ENCODE peak calls at places on chromosomes 7 and 10, in nine cellular contexts. One of them, this sample, is unnamed.

GRCh38 chr7:78770422-78771410 is 682.8 kb downstream of the MAGI2 start:
- DNase-seq in lung microvascular endothelial cell: no peak
- DNase-seq in retinal pigment epithelial cell: no peak
- DNase-seq in A172: no peak
- DNase-seq in cardiac muscle cell: no peak
- DNase-seq in M059J: no peak
- DNase-seq in NCI-H1105: peak
- DNase-seq in stimulated activated CD8-positive, alpha-beta memory T cell treated with anti-CD3 and anti-CD28 coated beads, Interleukin-7, amount 100 ng/mL, for 24 hours: no peak
- DNase-seq in D341Med: no peak
- DNase-seq in this sample: no peak

GRCh38 chr7:74280985-74281384 is 8.2 kb upstream of the CLIP2 start:
- DNase-seq in M059J: peak
- DNase-seq in stimulated activated CD8-positive, alpha-beta memory T cell treated with anti-CD3 and anti-CD28 coated beads, Interleukin-7, amount 100 ng/mL, for 24 hours: no peak
- DNase-seq in A172: no peak
- DNase-seq in cardiac muscle cell: no peak
- DNase-seq in lung microvascular endothelial cell: no peak
- DNase-seq in NCI-H1105: no peak
- DNase-seq in D341Med: no peak
- DNase-seq in retinal pigment epithelial cell: no peak
- DNase-seq in this sample: no peak

GRCh38 chr7:132578826-132579225 is 2.6 kb upstream of the PLXNA4 start:
- DNase-seq in D341Med: no peak
- DNase-seq in cardiac muscle cell: no peak
- DNase-seq in NCI-H1105: no peak
- DNase-seq in retinal pigment epithelial cell: no peak
- DNase-seq in stimulated activated CD8-positive, alpha-beta memory T cell treated with anti-CD3 and anti-CD28 coated beads, Interleukin-7, amount 100 ng/mL, for 24 hours: no peak
- DNase-seq in M059J: no peak
- DNase-seq in A172: no peak
- DNase-seq in lung microvascular endothelial cell: no peak
- DNase-seq in this sample: no peak

GRCh38 chr7:20778063-20778721 is 8.5 kb downstream of the SP8 start:
- DNase-seq in D341Med: peak
- DNase-seq in cardiac muscle cell: peak
- DNase-seq in stimulated activated CD8-positive, alpha-beta memory T cell treated with anti-CD3 and anti-CD28 coated beads, Interleukin-7, amount 100 ng/mL, for 24 hours: no peak
- DNase-seq in NCI-H1105: peak
- DNase-seq in M059J: no peak
- DNase-seq in A172: no peak
- DNase-seq in lung microvascular endothelial cell: peak
- DNase-seq in retinal pigment epithelial cell: no peak
- DNase-seq in this sample: no peak

GRCh38 chr10:91090761-91091529 is 129.5 kb upstream of the PCGF5 start:
- DNase-seq in retinal pigment epithelial cell: no peak
- DNase-seq in cardiac muscle cell: peak
- DNase-seq in D341Med: no peak
- DNase-seq in A172: no peak
- DNase-seq in lung microvascular endothelial cell: peak
- DNase-seq in stimulated activated CD8-positive, alpha-beta memory T cell treated with anti-CD3 and anti-CD28 coated beads, Interleukin-7, amount 100 ng/mL, for 24 hours: no peak
- DNase-seq in NCI-H1105: no peak
- DNase-seq in M059J: peak
- DNase-seq in this sample: no peak

GRCh38 chr7:127667017-127667670 is 15.2 kb downstream of the SND1 start:
- DNase-seq in stimulated activated CD8-positive, alpha-beta memory T cell treated with anti-CD3 and anti-CD28 coated beads, Interleukin-7, amount 100 ng/mL, for 24 hours: no peak
- DNase-seq in lung microvascular endothelial cell: no peak
- DNase-seq in M059J: peak
- DNase-seq in A172: peak
- DNase-seq in retinal pigment epithelial cell: no peak
- DNase-seq in cardiac muscle cell: peak
- DNase-seq in NCI-H1105: no peak
- DNase-seq in D341Med: no peak
- DNase-seq in this sample: no peak

GRCh38 chr7:106170651-106171050 is 58.5 kb upstream of the SYPL1 start:
- DNase-seq in D341Med: no peak
- DNase-seq in cardiac muscle cell: no peak
- DNase-seq in retinal pigment epithelial cell: no peak
- DNase-seq in stimulated activated CD8-positive, alpha-beta memory T cell treated with anti-CD3 and anti-CD28 coated beads, Interleukin-7, amount 100 ng/mL, for 24 hours: no peak
- DNase-seq in A172: no peak
- DNase-seq in NCI-H1105: no peak
- DNase-seq in M059J: no peak
- DNase-seq in lung microvascular endothelial cell: no peak
- DNase-seq in this sample: no peak

GRCh38 chr10:71995880-71996597 is 31.8 kb downstream of the CHST3 start:
- DNase-seq in NCI-H1105: no peak
- DNase-seq in D341Med: no peak
- DNase-seq in A172: no peak
- DNase-seq in cardiac muscle cell: peak
- DNase-seq in stimulated activated CD8-positive, alpha-beta memory T cell treated with anti-CD3 and anti-CD28 coated beads, Interleukin-7, amount 100 ng/mL, for 24 hours: no peak
- DNase-seq in retinal pigment epithelial cell: no peak
- DNase-seq in lung microvascular endothelial cell: no peak
- DNase-seq in M059J: peak
- DNase-seq in this sample: no peak

GRCh38 chr10:55330485-55330884 is 529.5 kb upstream of the PCDH15 start:
- DNase-seq in D341Med: no peak
- DNase-seq in stimulated activated CD8-positive, alpha-beta memory T cell treated with anti-CD3 and anti-CD28 coated beads, Interleukin-7, amount 100 ng/mL, for 24 hours: no peak
- DNase-seq in cardiac muscle cell: no peak
- DNase-seq in NCI-H1105: no peak
- DNase-seq in A172: peak
- DNase-seq in M059J: no peak
- DNase-seq in retinal pigment epithelial cell: no peak
- DNase-seq in lung microvascular endothelial cell: no peak
- DNase-seq in this sample: no peak

GRCh38 chr10:6204341-6205191 is 1.8 kb downstream of the PFKFB3 start:
- DNase-seq in D341Med: no peak
- DNase-seq in retinal pigment epithelial cell: no peak
- DNase-seq in lung microvascular endothelial cell: peak
- DNase-seq in stimulated activated CD8-positive, alpha-beta memory T cell treated with anti-CD3 and anti-CD28 coated beads, Interleukin-7, amount 100 ng/mL, for 24 hours: no peak
- DNase-seq in M059J: peak
- DNase-seq in NCI-H1105: no peak
- DNase-seq in cardiac muscle cell: peak
- DNase-seq in A172: peak
- DNase-seq in this sample: no peak

GRCh38 chr10:60916025-60916424 is 28.0 kb downstream of the RHOBTB1 start:
- DNase-seq in stimulated activated CD8-positive, alpha-beta memory T cell treated with anti-CD3 and anti-CD28 coated beads, Interleukin-7, amount 100 ng/mL, for 24 hours: no peak
- DNase-seq in cardiac muscle cell: no peak
- DNase-seq in retinal pigment epithelial cell: no peak
- DNase-seq in NCI-H1105: no peak
- DNase-seq in D341Med: no peak
- DNase-seq in lung microvascular endothelial cell: no peak
- DNase-seq in A172: peak
- DNase-seq in M059J: peak
- DNase-seq in this sample: peak

GRCh38 chr10:111999205-111999914 is 184.2 kb downstream of the GPAM start:
- DNase-seq in lung microvascular endothelial cell: no peak
- DNase-seq in retinal pigment epithelial cell: no peak
- DNase-seq in D341Med: no peak
- DNase-seq in stimulated activated CD8-positive, alpha-beta memory T cell treated with anti-CD3 and anti-CD28 coated beads, Interleukin-7, amount 100 ng/mL, for 24 hours: no peak
- DNase-seq in NCI-H1105: no peak
- DNase-seq in M059J: no peak
- DNase-seq in cardiac muscle cell: no peak
- DNase-seq in A172: no peak
- DNase-seq in this sample: no peak

GRCh38 chr7:133742709-133743538 is 384.2 kb upstream of the LRGUK start:
- DNase-seq in retinal pigment epithelial cell: no peak
- DNase-seq in D341Med: peak
- DNase-seq in cardiac muscle cell: peak
- DNase-seq in lung microvascular endothelial cell: peak
- DNase-seq in M059J: peak
- DNase-seq in stimulated activated CD8-positive, alpha-beta memory T cell treated with anti-CD3 and anti-CD28 coated beads, Interleukin-7, amount 100 ng/mL, for 24 hours: no peak
- DNase-seq in A172: no peak
- DNase-seq in NCI-H1105: no peak
- DNase-seq in this sample: no peak

GRCh38 chr7:128842674-128843641 is 12.8 kb downstream of the FLNC start:
- DNase-seq in NCI-H1105: no peak
- DNase-seq in cardiac muscle cell: no peak
- DNase-seq in A172: no peak
- DNase-seq in D341Med: no peak
- DNase-seq in M059J: no peak
- DNase-seq in lung microvascular endothelial cell: no peak
- DNase-seq in retinal pigment epithelial cell: no peak
- DNase-seq in stimulated activated CD8-positive, alpha-beta memory T cell treated with anti-CD3 and anti-CD28 coated beads, Interleukin-7, amount 100 ng/mL, for 24 hours: no peak
- DNase-seq in this sample: no peak

GRCh38 chr10:56880541-56880940 is 519.5 kb upstream of the ZWINT start:
- DNase-seq in lung microvascular endothelial cell: no peak
- DNase-seq in cardiac muscle cell: no peak
- DNase-seq in M059J: no peak
- DNase-seq in retinal pigment epithelial cell: no peak
- DNase-seq in A172: no peak
- DNase-seq in stimulated activated CD8-positive, alpha-beta memory T cell treated with anti-CD3 and anti-CD28 coated beads, Interleukin-7, amount 100 ng/mL, for 24 hours: no peak
- DNase-seq in NCI-H1105: no peak
- DNase-seq in D341Med: no peak
- DNase-seq in this sample: no peak

GRCh38 chr10:124255556-124255955 is 162.2 kb upstream of the CHST15 start:
- DNase-seq in retinal pigment epithelial cell: no peak
- DNase-seq in cardiac muscle cell: no peak
- DNase-seq in stimulated activated CD8-positive, alpha-beta memory T cell treated with anti-CD3 and anti-CD28 coated beads, Interleukin-7, amount 100 ng/mL, for 24 hours: no peak
- DNase-seq in D341Med: no peak
- DNase-seq in M059J: no peak
- DNase-seq in NCI-H1105: no peak
- DNase-seq in A172: no peak
- DNase-seq in lung microvascular endothelial cell: no peak
- DNase-seq in this sample: no peak

GRCh38 chr10:123146013-123146891 is 1.7 kb upstream of the HMX2 start:
- DNase-seq in cardiac muscle cell: no peak
- DNase-seq in retinal pigment epithelial cell: no peak
- DNase-seq in M059J: no peak
- DNase-seq in stimulated activated CD8-positive, alpha-beta memory T cell treated with anti-CD3 and anti-CD28 coated beads, Interleukin-7, amount 100 ng/mL, for 24 hours: no peak
- DNase-seq in lung microvascular endothelial cell: no peak
- DNase-seq in D341Med: no peak
- DNase-seq in A172: no peak
- DNase-seq in NCI-H1105: no peak
- DNase-seq in this sample: no peak

GRCh38 chr7:7100432-7100849 is 81.9 kb upstream of the C1GALT1 start:
- DNase-seq in stimulated activated CD8-positive, alpha-beta memory T cell treated with anti-CD3 and anti-CD28 coated beads, Interleukin-7, amount 100 ng/mL, for 24 hours: no peak
- DNase-seq in M059J: no peak
- DNase-seq in lung microvascular endothelial cell: no peak
- DNase-seq in cardiac muscle cell: peak
- DNase-seq in retinal pigment epithelial cell: no peak
- DNase-seq in NCI-H1105: peak
- DNase-seq in D341Med: no peak
- DNase-seq in A172: no peak
- DNase-seq in this sample: peak

GRCh38 chr7:126574838-126575250 is 677.9 kb downstream of the GRM8 start:
- DNase-seq in stimulated activated CD8-positive, alpha-beta memory T cell treated with anti-CD3 and anti-CD28 coated beads, Interleukin-7, amount 100 ng/mL, for 24 hours: no peak
- DNase-seq in D341Med: no peak
- DNase-seq in NCI-H1105: no peak
- DNase-seq in cardiac muscle cell: no peak
- DNase-seq in M059J: peak
- DNase-seq in lung microvascular endothelial cell: no peak
- DNase-seq in A172: peak
- DNase-seq in retinal pigment epithelial cell: peak
- DNase-seq in this sample: no peak

GRCh38 chr7:124397134-124397533 is 364.3 kb upstream of the TMEM229A start:
- DNase-seq in M059J: peak
- DNase-seq in lung microvascular endothelial cell: no peak
- DNase-seq in retinal pigment epithelial cell: no peak
- DNase-seq in NCI-H1105: no peak
- DNase-seq in A172: no peak
- DNase-seq in D341Med: no peak
- DNase-seq in cardiac muscle cell: no peak
- DNase-seq in stimulated activated CD8-positive, alpha-beta memory T cell treated with anti-CD3 and anti-CD28 coated beads, Interleukin-7, amount 100 ng/mL, for 24 hours: no peak
- DNase-seq in this sample: no peak

GRCh38 chr10:17452060-17452894 is 2.1 kb downstream of the ST8SIA6 start:
- DNase-seq in retinal pigment epithelial cell: no peak
- DNase-seq in D341Med: no peak
- DNase-seq in stimulated activated CD8-positive, alpha-beta memory T cell treated with anti-CD3 and anti-CD28 coated beads, Interleukin-7, amount 100 ng/mL, for 24 hours: no peak
- DNase-seq in M059J: no peak
- DNase-seq in cardiac muscle cell: no peak
- DNase-seq in A172: no peak
- DNase-seq in NCI-H1105: no peak
- DNase-seq in lung microvascular endothelial cell: no peak
- DNase-seq in this sample: no peak

GRCh38 chr10:4512557-4513286 is 313.3 kb upstream of the AKR1E2 start:
- DNase-seq in stimulated activated CD8-positive, alpha-beta memory T cell treated with anti-CD3 and anti-CD28 coated beads, Interleukin-7, amount 100 ng/mL, for 24 hours: no peak
- DNase-seq in lung microvascular endothelial cell: no peak
- DNase-seq in retinal pigment epithelial cell: no peak
- DNase-seq in A172: peak
- DNase-seq in D341Med: peak
- DNase-seq in NCI-H1105: no peak
- DNase-seq in M059J: peak
- DNase-seq in cardiac muscle cell: peak
- DNase-seq in this sample: no peak

GRCh38 chr7:128954830-128955797 is 17.4 kb downstream of the IRF5 start:
- DNase-seq in stimulated activated CD8-positive, alpha-beta memory T cell treated with anti-CD3 and anti-CD28 coated beads, Interleukin-7, amount 100 ng/mL, for 24 hours: no peak
- DNase-seq in D341Med: no peak
- DNase-seq in lung microvascular endothelial cell: no peak
- DNase-seq in cardiac muscle cell: peak
- DNase-seq in A172: no peak
- DNase-seq in NCI-H1105: no peak
- DNase-seq in M059J: peak
- DNase-seq in retinal pigment epithelial cell: no peak
- DNase-seq in this sample: no peak

GRCh38 chr10:70925377-70926214 is 37.2 kb upstream of the PCBD1 start:
- DNase-seq in NCI-H1105: no peak
- DNase-seq in D341Med: peak
- DNase-seq in lung microvascular endothelial cell: peak
- DNase-seq in cardiac muscle cell: peak
- DNase-seq in stimulated activated CD8-positive, alpha-beta memory T cell treated with anti-CD3 and anti-CD28 coated beads, Interleukin-7, amount 100 ng/mL, for 24 hours: peak
- DNase-seq in M059J: peak
- DNase-seq in retinal pigment epithelial cell: no peak
- DNase-seq in A172: no peak
- DNase-seq in this sample: peak

GRCh38 chr7:95631545-95631944 is 35.2 kb upstream of the PDK4 start:
- DNase-seq in NCI-H1105: no peak
- DNase-seq in A172: no peak
- DNase-seq in stimulated activated CD8-positive, alpha-beta memory T cell treated with anti-CD3 and anti-CD28 coated beads, Interleukin-7, amount 100 ng/mL, for 24 hours: no peak
- DNase-seq in lung microvascular endothelial cell: no peak
- DNase-seq in retinal pigment epithelial cell: no peak
- DNase-seq in M059J: peak
- DNase-seq in D341Med: no peak
- DNase-seq in cardiac muscle cell: no peak
- DNase-seq in this sample: no peak

GRCh38 chr10:26025500-26025899 is 91.5 kb downstream of the MYO3A start:
- DNase-seq in cardiac muscle cell: no peak
- DNase-seq in M059J: no peak
- DNase-seq in A172: no peak
- DNase-seq in retinal pigment epithelial cell: no peak
- DNase-seq in D341Med: no peak
- DNase-seq in NCI-H1105: no peak
- DNase-seq in stimulated activated CD8-positive, alpha-beta memory T cell treated with anti-CD3 and anti-CD28 coated beads, Interleukin-7, amount 100 ng/mL, for 24 hours: no peak
- DNase-seq in lung microvascular endothelial cell: no peak
- DNase-seq in this sample: no peak

GRCh38 chr10:98326621-98327027 is 58.6 kb upstream of the LOXL4 start:
- DNase-seq in NCI-H1105: no peak
- DNase-seq in lung microvascular endothelial cell: no peak
- DNase-seq in M059J: peak
- DNase-seq in A172: no peak
- DNase-seq in stimulated activated CD8-positive, alpha-beta memory T cell treated with anti-CD3 and anti-CD28 coated beads, Interleukin-7, amount 100 ng/mL, for 24 hours: no peak
- DNase-seq in D341Med: no peak
- DNase-seq in cardiac muscle cell: no peak
- DNase-seq in retinal pigment epithelial cell: peak
- DNase-seq in this sample: no peak

GRCh38 chr7:110119883-110120581 is 970.9 kb upstream of the LRRN3 start:
- DNase-seq in stimulated activated CD8-positive, alpha-beta memory T cell treated with anti-CD3 and anti-CD28 coated beads, Interleukin-7, amount 100 ng/mL, for 24 hours: no peak
- DNase-seq in NCI-H1105: no peak
- DNase-seq in A172: peak
- DNase-seq in M059J: peak
- DNase-seq in retinal pigment epithelial cell: no peak
- DNase-seq in lung microvascular endothelial cell: no peak
- DNase-seq in cardiac muscle cell: no peak
- DNase-seq in D341Med: no peak
- DNase-seq in this sample: no peak

GRCh38 chr10:127278001-127278400 is 81.6 kb upstream of the INSYN2A start:
- DNase-seq in D341Med: no peak
- DNase-seq in A172: peak
- DNase-seq in lung microvascular endothelial cell: peak
- DNase-seq in M059J: peak
- DNase-seq in cardiac muscle cell: peak
- DNase-seq in retinal pigment epithelial cell: peak
- DNase-seq in NCI-H1105: no peak
- DNase-seq in stimulated activated CD8-positive, alpha-beta memory T cell treated with anti-CD3 and anti-CD28 coated beads, Interleukin-7, amount 100 ng/mL, for 24 hours: no peak
- DNase-seq in this sample: no peak

GRCh38 chr10:114719311-114719710 is 61.2 kb upstream of the ABLIM1 start:
- DNase-seq in cardiac muscle cell: no peak
- DNase-seq in NCI-H1105: no peak
- DNase-seq in D341Med: no peak
- DNase-seq in A172: no peak
- DNase-seq in lung microvascular endothelial cell: no peak
- DNase-seq in stimulated activated CD8-positive, alpha-beta memory T cell treated with anti-CD3 and anti-CD28 coated beads, Interleukin-7, amount 100 ng/mL, for 24 hours: no peak
- DNase-seq in M059J: no peak
- DNase-seq in retinal pigment epithelial cell: no peak
- DNase-seq in this sample: no peak

GRCh38 chr10:86285136-86285790 is 81.3 kb downstream of the GRID1 start:
- DNase-seq in NCI-H1105: no peak
- DNase-seq in lung microvascular endothelial cell: no peak
- DNase-seq in D341Med: no peak
- DNase-seq in stimulated activated CD8-positive, alpha-beta memory T cell treated with anti-CD3 and anti-CD28 coated beads, Interleukin-7, amount 100 ng/mL, for 24 hours: no peak
- DNase-seq in retinal pigment epithelial cell: no peak
- DNase-seq in M059J: no peak
- DNase-seq in A172: no peak
- DNase-seq in cardiac muscle cell: no peak
- DNase-seq in this sample: no peak

This sample was measured in K562.